ENCODE peak calls at places on chromosomes 12 and 14, in eight cellular contexts. A, P, Q, I, T, L, H and W are unnamed samples.

GRCh38 chr12:3523058-3523457 is 32.1 kb downstream of the PRMT8 start:
- DNase-seq in T (no peak), L (no peak), I (no peak), H (no peak), Q (no peak), A (no peak), P (no peak), W (no peak)

GRCh38 chr12:131049569-131050339 is 96.0 kb downstream of the ADGRD1 start:
- DNase-seq in T (no peak), P (no peak), Q (no peak), I (no peak), H (no peak), L (no peak), A (peak), W (no peak)

GRCh38 chr14:102058931-102059330 is 27.9 kb downstream of the HSP90AA1 start:
- DNase-seq in T (no peak), L (no peak), Q (no peak), I (no peak), A (no peak), P (no peak), H (no peak), W (no peak)

GRCh38 chr12:32863128-32863527 is 33.4 kb downstream of the PKP2 start:
- DNase-seq in H (no peak), Q (no peak), P (no peak), T (no peak), I (no peak), L (no peak), A (no peak), W (no peak)

GRCh38 chr12:93323625-93324165 is 54.0 kb upstream of the NUDT4 start:
- DNase-seq in P (no peak), L (no peak), H (no peak), A (no peak), T (no peak), Q (no peak), I (no peak), W (no peak)

GRCh38 chr12:95202691-95203476 is 14.4 kb downstream of the FGD6 start:
- DNase-seq in A (no peak), I (no peak), P (no peak), L (no peak), H (no peak), Q (no peak), T (no peak), W (no peak)

GRCh38 chr14:37650356-37651037 is 55.1 kb downstream of the TTC6 start:
- DNase-seq in Q (no peak), T (no peak), H (no peak), A (no peak), P (no peak), L (no peak), I (no peak), W (no peak)

GRCh38 chr12:79373896-79374499 is 316.8 kb downstream of the PAWR start:
- DNase-seq in A (no peak), I (peak), H (no peak), P (no peak), L (no peak), T (peak), Q (peak), W (peak)

GRCh38 chr12:43655586-43655985 is 103.0 kb downstream of the PUS7L start:
- DNase-seq in Q (no peak), I (no peak), A (no peak), H (no peak), L (no peak), P (no peak), T (no peak), W (no peak)

GRCh38 chr14:54085137-54085810 is 128.6 kb upstream of the BMP4 start:
- DNase-seq in L (no peak), I (no peak), T (no peak), Q (no peak), P (no peak), H (no peak), A (no peak), W (no peak)

GRCh38 chr14:75132374-75133086 is 5.7 kb upstream of the NEK9 start:
- DNase-seq in H (no peak), A (no peak), I (peak), L (peak), Q (peak), T (peak), P (no peak), W (no peak)

GRCh38 chr14:51211149-51211548 is 28.9 kb upstream of the TMX1 start:
- DNase-seq in T (no peak), L (no peak), P (no peak), H (no peak), Q (no peak), I (no peak), A (no peak), W (no peak)

GRCh38 chr14:102201776-102202175 is 62.1 kb downstream of the WDR20 start:
- DNase-seq in Q (no peak), P (no peak), L (no peak), A (no peak), I (no peak), T (no peak), H (peak), W (no peak)

GRCh38 chr12:115383668-115384067 is 699.7 kb upstream of the TBX3 start:
- DNase-seq in Q (no peak), P (no peak), I (no peak), L (no peak), A (no peak), T (no peak), H (no peak), W (no peak)

GRCh38 chr12:52920937-52921336 is 16.1 kb upstream of the KRT8 start:
- DNase-seq in I (no peak), H (no peak), T (no peak), Q (no peak), P (no peak), L (no peak), A (no peak), W (no peak)

GRCh38 chr12:108629156-108629555 is 4.5 kb downstream of the SELPLG start:
- DNase-seq in L (no peak), T (no peak), Q (no peak), A (no peak), P (no peak), I (no peak), H (no peak), W (no peak)

GRCh38 chr14:89121961-89122675 is 294.9 kb downstream of the FOXN3 start:
- DNase-seq in Q (no peak), I (peak), T (no peak), H (no peak), L (no peak), P (no peak), A (no peak), W (no peak)

GRCh38 chr14:32201196-32201815 is 539 bp upstream of the RNU6-7 start:
- DNase-seq in I (peak), T (peak), A (peak), H (peak), Q (peak), P (peak), L (peak), W (peak)

GRCh38 chr12:18250313-18250916 is 10.9 kb upstream of the PIK3C2G start:
- DNase-seq in H (no peak), T (peak), I (peak), Q (peak), L (peak), P (no peak), A (no peak), W (no peak)

GRCh38 chr14:96754845-96755184 is 42.4 kb upstream of the VRK1 start:
- DNase-seq in T (peak), Q (no peak), L (no peak), H (peak), I (no peak), P (no peak), A (no peak), W (no peak)

GRCh38 chr14:104341532-104342434 is 203.4 kb downstream of the KIF26A start:
- DNase-seq in H (peak), L (peak), T (peak), P (peak), Q (peak), A (no peak), I (peak), W (peak)

GRCh38 chr12:56930241-56930640 is 4.0 kb downstream of the SDR9C7 start:
- DNase-seq in A (no peak), H (no peak), P (no peak), L (no peak), I (no peak), T (no peak), Q (no peak), W (no peak)

GRCh38 chr12:121918679-121919038 is 267 bp downstream of the CFAP251 start:
- DNase-seq in T (no peak), H (no peak), P (no peak), I (no peak), L (no peak), Q (no peak), A (no peak), W (no peak)

GRCh38 chr14:104096318-104096717 is 10.8 kb downstream of the ASPG start:
- DNase-seq in H (no peak), Q (no peak), I (no peak), L (no peak), T (no peak), A (peak), P (no peak), W (no peak)

GRCh38 chr12:63668028-63668799 is at the start of gene DPY19L2:
- DNase-seq in P (peak), H (peak), T (peak), Q (peak), A (peak), L (peak), I (peak), W (peak)

GRCh38 chr14:69484444-69485113 is at the start of gene PLEKHD1:
- DNase-seq in A (no peak), Q (peak), T (peak), I (peak), P (no peak), L (no peak), H (no peak), W (no peak)

GRCh38 chr14:55805250-55805649 is 225.2 kb downstream of the KTN1 start:
- DNase-seq in I (no peak), H (no peak), A (no peak), P (peak), L (no peak), T (no peak), Q (no peak), W (no peak)

GRCh38 chr12:38875571-38876228 is 29.7 kb downstream of the CPNE8 start:
- DNase-seq in A (no peak), Q (no peak), I (no peak), T (no peak), L (no peak), H (no peak), P (no peak), W (no peak)

GRCh38 chr12:132593071-132593470 is 17.3 kb downstream of the LRCOL1 start:
- DNase-seq in H (no peak), L (no peak), P (no peak), A (peak), I (no peak), T (no peak), Q (no peak), W (no peak)

GRCh38 chr12:8644345-8645248 is 18.0 kb downstream of the MFAP5 start:
- DNase-seq in L (no peak), H (no peak), P (no peak), Q (no peak), T (no peak), A (no peak), I (no peak), W (no peak)

DNA sequence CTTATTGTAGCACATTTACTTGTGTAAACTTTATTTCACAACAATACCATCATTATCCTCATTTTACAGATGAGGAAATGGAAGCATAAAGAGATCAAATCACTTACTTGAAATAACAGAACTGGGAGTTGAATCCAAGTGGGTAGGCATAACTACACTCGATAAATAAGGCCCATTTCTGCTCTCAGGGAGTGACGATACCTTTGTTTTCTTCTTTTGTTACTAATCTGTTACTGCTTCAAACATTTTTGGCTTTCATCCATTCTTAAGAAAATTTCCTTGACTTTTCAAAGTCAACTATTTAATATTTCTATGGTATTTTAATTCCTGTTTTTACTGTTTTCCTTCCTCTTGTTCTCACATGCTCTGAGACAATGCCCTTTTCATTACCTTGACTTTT is 201.6 kb downstream of the ATP23 start:
- DNase-seq in T (no peak), I (no peak), H (no peak), L (no peak), Q (no peak), A (no peak), P (no peak), W (no peak)
- TF ChIP-seq CTCF in T (no peak), I (no peak), H (no peak), L (no peak), Q (no peak), A (no peak), P (no peak), W (no peak)

GRCh38 chr14:92577321-92577742 is 63.8 kb downstream of the RIN3 start:
- DNase-seq in T (no peak), L (no peak), I (no peak), P (no peak), A (no peak), Q (no peak), H (no peak), W (no peak)
- TF ChIP-seq CTCF in T (no peak), L (no peak), I (no peak), P (no peak), A (no peak), Q (no peak), H (no peak), W (no peak)

GRCh38 chr14:73058923-73059311 is 583 bp downstream of the RBM25 start:
- DNase-seq in H (no peak), I (no peak), L (peak), Q (peak), T (peak), A (no peak), P (peak), W (no peak)

GRCh38 chr14:73055251-73055650 is 3.1 kb upstream of the RBM25 start:
- DNase-seq in H (no peak), L (no peak), A (no peak), P (no peak), Q (no peak), T (no peak), I (no peak), W (no peak)

GRCh38 chr14:73059326-73059725 is 992 bp downstream of the RBM25 start:
- DNase-seq in P (no peak), H (no peak), I (no peak), L (no peak), T (no peak), Q (peak), A (no peak), W (no peak)

GRCh38 chr14:73057939-73058223 is 453 bp upstream of the RBM25 start:
- DNase-seq in A (no peak), L (no peak), P (no peak), H (no peak), I (no peak), Q (no peak), T (no peak), W (no peak)

GRCh38 chr14:73058224-73058922 is at the start of gene RBM25:
- DNase-seq in L (peak), P (peak), H (peak), T (peak), I (peak), A (peak), Q (peak), W (peak)
- TF ChIP-seq CTCF in L (peak), P (peak), H (no peak), T (no peak), I (no peak), A (no peak), Q (no peak), W (no peak)

DNA sequence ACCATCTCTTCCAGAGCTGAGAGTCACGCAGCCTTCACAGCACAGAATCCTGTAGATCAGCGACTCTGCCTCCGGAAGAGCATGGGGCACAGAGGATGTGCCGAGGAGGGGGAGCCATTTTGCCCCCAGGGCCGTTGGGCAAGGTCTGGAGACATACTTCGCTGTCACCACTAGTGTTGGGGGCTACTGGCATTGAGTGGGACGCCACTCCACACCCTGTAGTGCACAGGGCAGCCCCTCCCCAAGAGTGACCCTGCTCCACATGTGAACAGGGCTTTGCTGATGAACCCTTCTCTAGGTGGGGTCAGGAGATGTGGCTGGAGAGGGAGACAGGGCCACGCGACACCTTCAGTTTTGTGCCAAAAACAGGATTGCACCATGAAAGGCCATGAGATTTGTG is 6.0 kb downstream of the GLT1D1 start:
- DNase-seq in P (no peak), L (no peak), I (no peak), Q (no peak), T (no peak), H (peak), A (no peak), W (no peak)
- TF ChIP-seq CTCF in P (no peak), L (no peak), I (no peak), Q (no peak), T (no peak), H (no peak), A (no peak), W (no peak)

GRCh38 chr14:30240002-30240401 is 312.4 kb upstream of the PRKD1 start:
- DNase-seq in P (no peak), A (no peak), L (no peak), Q (no peak), H (no peak), T (no peak), I (peak), W (no peak)
- TF ChIP-seq CTCF in P (no peak), A (no peak), L (no peak), Q (no peak), H (no peak), T (no peak), I (no peak), W (no peak)

GRCh38 chr14:36454599-36455240 is 65.3 kb downstream of the NKX2-1 start:
- DNase-seq in H (no peak), P (no peak), L (no peak), I (no peak), Q (no peak), A (no peak), T (no peak), W (no peak)

GRCh38 chr14:36452850-36453249 is 67.2 kb downstream of the NKX2-1 start:
- DNase-seq in A (no peak), I (no peak), L (no peak), H (no peak), Q (no peak), T (no peak), P (no peak), W (no peak)

GRCh38 chr14:36450550-36450949 is 69.5 kb downstream of the NKX2-1 start:
- DNase-seq in P (no peak), A (no peak), H (no peak), I (no peak), Q (no peak), L (no peak), T (no peak), W (no peak)

GRCh38 chr14:36451346-36452065 is 68.5 kb downstream of the NKX2-1 start:
- DNase-seq in Q (peak), A (no peak), L (no peak), I (no peak), P (no peak), H (no peak), T (no peak), W (no peak)

DNA sequence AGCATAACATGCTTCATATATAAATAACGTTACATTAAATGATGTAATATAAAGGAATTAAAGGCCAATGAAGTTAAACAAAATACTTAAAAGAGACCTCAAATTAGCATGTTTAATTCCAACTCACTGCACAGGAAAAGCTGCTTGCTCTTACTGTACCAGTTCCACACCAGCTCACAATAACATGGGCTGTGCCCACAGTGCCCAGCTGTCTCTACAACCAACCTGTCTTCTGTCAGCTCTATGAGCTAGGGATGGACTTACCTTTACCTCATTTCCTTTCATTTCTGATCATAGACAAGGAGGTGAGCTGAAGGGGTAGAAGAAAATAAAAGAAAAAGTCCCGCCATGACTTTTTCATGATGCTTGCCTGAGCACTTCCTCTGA is 64.8 kb downstream of the NKX2-1 start:
- DNase-seq in T (no peak), Q (no peak), I (no peak), L (no peak), A (no peak), P (no peak), H (no peak), W (no peak)
- TF ChIP-seq CTCF in T (no peak), Q (no peak), I (no peak), L (no peak), A (no peak), P (no peak), H (no peak), W (no peak)

GRCh38 chr12:17076335-17076734 is 470.4 kb upstream of the LMO3 start:
- DNase-seq in A (no peak), T (no peak), P (no peak), Q (no peak), L (no peak), I (no peak), H (no peak), W (no peak)

GRCh38 chr12:17077594-17077993 is 471.6 kb upstream of the LMO3 start:
- DNase-seq in H (no peak), Q (no peak), I (no peak), A (no peak), P (no peak), L (no peak), T (no peak), W (no peak)

DNA sequence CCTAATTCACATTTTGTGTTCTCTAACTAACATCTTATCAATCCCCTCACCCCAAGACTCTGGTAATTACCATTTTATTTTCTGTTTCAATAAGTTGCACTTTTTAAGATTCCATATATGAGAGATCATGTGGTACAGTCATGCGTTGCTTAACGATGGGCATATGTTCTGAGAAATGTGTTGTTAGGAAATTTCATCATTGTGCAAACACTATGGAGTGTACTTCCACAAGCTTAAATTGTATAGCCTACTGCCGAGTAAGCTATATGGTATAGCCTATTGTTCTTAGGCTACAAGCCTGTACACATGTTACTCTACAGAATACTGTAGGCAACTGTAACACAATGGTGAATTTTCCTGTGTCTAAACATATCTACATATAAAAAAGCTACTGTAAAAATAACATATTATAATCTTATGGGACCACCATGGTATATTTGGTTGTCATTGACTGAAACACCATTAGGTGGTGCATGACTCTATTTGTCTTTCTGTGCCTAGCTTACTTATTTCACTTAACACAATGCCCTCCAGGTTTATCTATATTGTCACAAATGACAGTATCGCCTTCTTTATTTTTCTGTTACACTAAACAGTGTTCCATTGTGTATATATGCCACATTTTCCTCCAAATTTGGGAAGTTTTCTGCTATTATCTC is 473.4 kb upstream of the LMO3 start:
- DNase-seq in I (no peak), P (no peak), L (no peak), Q (no peak), T (no peak), H (no peak), A (no peak), W (no peak)
- TF ChIP-seq CTCF in I (peak), P (no peak), L (no peak), Q (no peak), T (peak), H (no peak), A (no peak), W (no peak)

GRCh38 chr12:113135178-113136127 is at the start of gene RASAL1:
- DNase-seq in H (no peak), T (peak), I (no peak), L (no peak), Q (peak), P (peak), A (no peak), W (peak)
- TF ChIP-seq CTCF in H (no peak), T (peak), I (peak), L (no peak), Q (peak), P (peak), A (no peak), W (peak)

GRCh38 chr14:58884442-58884841 is 246.7 kb downstream of the DACT1 start:
- DNase-seq in P (no peak), Q (no peak), I (no peak), T (no peak), L (no peak), H (no peak), A (no peak), W (no peak)
- TF ChIP-seq CTCF in P (peak), Q (no peak), I (peak), T (peak), L (no peak), H (no peak), A (peak), W (no peak)